ENCODE peak calls at places on chromosomes 2 and 18, in ten cellular contexts. S is CD8-positive, alpha-beta T cell; Z is AG04450; N is fibroblast of lung; B is transverse colon; E is tibial nerve; Y is tibial artery; F is heart left ventricle; X is astrocyte; I is K562. P is an unnamed sample. For H3K9me3, the result is how much of the 10 kb centered on the place peaks cover.

GRCh38 chr2:48406950-48407349 is 123.0 kb upstream of the STON1 start:
- DNase-seq in S (no peak), Z (no peak), N (no peak), B (no peak), E (no peak), Y (no peak), F (no peak), X (no peak), I (no peak), P (no peak)

GRCh38 chr2:180208841-180209240 is 201.7 kb upstream of the CWC22 start:
- DNase-seq in S (no peak), Z (no peak), N (peak), B (no peak), E (no peak), Y (no peak), F (no peak), X (peak), I (no peak), P (no peak)

GRCh38 chr18:24725644-24726043 is 265.2 kb downstream of the HRH4 start:
- DNase-seq in S (no peak), Z (no peak), N (no peak), B (no peak), E (no peak), Y (no peak), F (no peak), X (no peak), I (no peak), P (no peak)

GRCh38 chr2:102620367-102620766 is 1.0 kb downstream of the SLC9A2 start:
- DNase-seq in S (no peak), Z (no peak), N (no peak), B (peak), E (no peak), Y (no peak), F (no peak), X (no peak), I (no peak), P (no peak)

GRCh38 chr2:240585101-240585500 is 1.4 kb upstream of the CAPN10 start:
- DNase-seq in S (no peak), Z (no peak), N (no peak), B (peak), E (no peak), Y (no peak), F (no peak), X (no peak), I (no peak), P (no peak)

GRCh38 chr2:9169310-9170107 is 37.1 kb upstream of the ASAP2 start:
- DNase-seq in S (no peak), Z (no peak), N (no peak), B (no peak), E (no peak), Y (no peak), F (no peak), X (no peak), I (no peak), P (no peak)

GRCh38 chr2:213279961-213280360 is 4.3 kb upstream of the SPAG16 start:
- DNase-seq in S (no peak), Z (no peak), N (no peak), B (no peak), E (peak), Y (no peak), F (no peak), X (no peak), I (no peak), P (peak)

GRCh38 chr18:24176727-24177416 is 38.0 kb downstream of the CABYR start:
- DNase-seq in S (no peak), Z (peak), N (peak), B (peak), E (peak), Y (no peak), F (peak), X (no peak), I (peak), P (peak)

GRCh38 chr2:39666489-39667141 is 898 bp downstream of the TMEM178A start:
- DNase-seq in S (no peak), Z (no peak), N (no peak), B (no peak), E (no peak), Y (no peak), F (no peak), X (no peak), I (no peak), P (no peak)

GRCh38 chr2:66575625-66576371 is 140.9 kb downstream of the MEIS1 start:
- DNase-seq in S (no peak), Z (no peak), N (peak), B (no peak), E (no peak), Y (no peak), F (peak), X (no peak), I (peak), P (peak)

GRCh38 chr2:89775885-89776284 is 1084.4 kb downstream of the RPIA start:
- DNase-seq in S (no peak), Z (no peak), N (no peak), B (no peak), E (no peak), Y (no peak), F (no peak), X (no peak), I (no peak), P (no peak)
- H3K9me3 ChIP-seq in S (under half), Z (under half), N (under half), B (under half), E (half or more), Y (under half), F (under half), X (half or more), I (under half), P (under half)

DNA sequence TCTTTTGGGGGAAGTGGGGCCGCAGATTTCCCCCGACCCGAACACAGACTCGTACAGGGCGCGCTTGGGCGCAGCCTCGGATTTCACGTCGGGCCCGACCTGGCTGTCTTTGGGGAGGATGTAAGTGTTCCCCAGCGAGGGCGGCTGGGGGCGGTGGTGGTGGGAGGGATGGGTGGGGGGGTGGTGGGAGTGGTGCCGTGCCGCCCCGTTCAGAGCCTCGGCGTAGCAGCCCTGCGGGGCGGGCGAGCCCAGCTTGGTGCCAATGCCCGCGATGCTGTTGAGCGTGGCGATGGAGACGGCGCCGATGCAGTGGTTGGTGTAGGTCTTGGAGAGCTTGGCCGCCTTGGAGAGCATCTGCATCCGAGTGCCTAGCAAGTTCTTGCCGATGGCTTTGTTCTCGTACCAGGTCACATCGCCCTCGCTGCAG is 1.5 kb downstream of the KCTD1 start:
- DNase-seq in S (no peak), Z (no peak), N (no peak), B (no peak), E (no peak), Y (no peak), F (no peak), X (no peak), I (no peak), P (peak)
- H3K4me3 ChIP-seq in S (no peak), Z (peak), N (no peak), B (no peak), E (peak), Y (no peak), F (peak), X (peak), I (no peak), P (peak)

GRCh38 chr2:190540048-190540447 is 5.5 kb upstream of the NEMP2 start:
- DNase-seq in S (no peak), Z (no peak), N (peak), B (no peak), E (no peak), Y (no peak), F (no peak), X (no peak), I (no peak), P (no peak)

GRCh38 chr2:190538201-190538600 is 3.7 kb upstream of the NEMP2 start:
- DNase-seq in S (no peak), Z (no peak), N (no peak), B (no peak), E (no peak), Y (no peak), F (no peak), X (no peak), I (no peak), P (no peak)

GRCh38 chr2:190535586-190535985 is 1.1 kb upstream of the NEMP2 start:
- DNase-seq in S (no peak), Z (no peak), N (no peak), B (no peak), E (no peak), Y (no peak), F (no peak), X (no peak), I (no peak), P (no peak)

GRCh38 chr2:190535119-190535439 is 557 bp upstream of the NEMP2 start:
- DNase-seq in S (no peak), Z (no peak), N (peak), B (no peak), E (no peak), Y (no peak), F (no peak), X (no peak), I (no peak), P (no peak)

GRCh38 chr2:190537765-190538164 is 3.2 kb upstream of the NEMP2 start:
- DNase-seq in S (no peak), Z (no peak), N (peak), B (no peak), E (no peak), Y (no peak), F (no peak), X (peak), I (no peak), P (no peak)
- H3K9me3 ChIP-seq in S (under half), Z (under half), N (under half), B (under half), E (under half), Y (under half), F (under half), X (under half), I (under half), P (under half)

DNA sequence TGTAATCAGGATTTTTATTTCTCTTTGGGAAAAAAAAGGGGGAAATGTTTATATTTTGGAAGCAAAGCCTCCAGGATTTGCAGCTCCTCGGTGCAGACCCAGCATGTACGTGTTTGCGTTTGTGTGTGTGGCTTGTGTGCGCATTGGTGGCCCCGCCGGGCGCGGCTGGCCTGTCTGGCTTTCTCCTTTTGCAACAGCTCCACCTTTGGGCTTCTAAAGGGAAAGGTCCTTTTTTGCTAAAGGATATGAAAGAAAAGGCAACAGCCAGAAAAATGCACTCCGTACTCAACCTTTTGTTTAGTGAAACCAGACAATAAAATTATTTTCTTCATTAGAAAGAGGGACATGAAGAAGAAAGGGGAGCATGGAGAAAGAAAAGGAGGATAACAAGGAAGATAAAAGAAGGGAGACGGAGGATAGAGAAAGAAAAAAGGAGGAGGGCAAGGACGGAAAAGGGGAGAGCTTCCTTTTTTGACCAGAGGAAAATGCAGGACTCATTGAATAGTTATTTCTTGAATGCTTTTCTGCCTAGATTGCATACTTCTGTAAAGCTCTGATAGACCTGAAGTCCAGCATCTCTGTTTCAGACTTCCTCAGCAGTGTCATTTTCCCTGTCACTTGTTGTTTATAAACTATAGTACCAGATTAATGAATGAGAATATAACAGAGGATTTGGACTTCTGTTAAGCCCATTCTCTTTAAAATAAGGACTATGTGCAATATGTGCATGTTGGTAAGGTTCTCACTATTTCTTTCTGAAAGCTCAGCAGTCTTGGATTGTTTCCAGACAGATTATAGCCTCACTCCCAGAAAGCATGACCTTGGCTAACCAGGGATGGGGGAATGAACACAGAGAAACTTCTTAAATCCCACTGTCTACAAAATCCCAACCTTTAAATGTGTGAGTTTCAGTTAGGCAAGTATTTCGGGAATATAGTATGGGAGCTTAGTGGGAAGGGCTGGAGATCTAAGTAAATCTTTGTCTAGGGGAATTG is 563.1 kb upstream of the PIK3C3 start:
- DNase-seq in S (no peak), Z (peak), N (peak), B (peak), E (no peak), Y (no peak), F (no peak), X (peak), I (peak), P (peak)
- H3K4me3 ChIP-seq in S (no peak), Z (peak), N (no peak), B (no peak), E (no peak), Y (peak), F (no peak), X (peak), I (no peak), P (peak)

DNA sequence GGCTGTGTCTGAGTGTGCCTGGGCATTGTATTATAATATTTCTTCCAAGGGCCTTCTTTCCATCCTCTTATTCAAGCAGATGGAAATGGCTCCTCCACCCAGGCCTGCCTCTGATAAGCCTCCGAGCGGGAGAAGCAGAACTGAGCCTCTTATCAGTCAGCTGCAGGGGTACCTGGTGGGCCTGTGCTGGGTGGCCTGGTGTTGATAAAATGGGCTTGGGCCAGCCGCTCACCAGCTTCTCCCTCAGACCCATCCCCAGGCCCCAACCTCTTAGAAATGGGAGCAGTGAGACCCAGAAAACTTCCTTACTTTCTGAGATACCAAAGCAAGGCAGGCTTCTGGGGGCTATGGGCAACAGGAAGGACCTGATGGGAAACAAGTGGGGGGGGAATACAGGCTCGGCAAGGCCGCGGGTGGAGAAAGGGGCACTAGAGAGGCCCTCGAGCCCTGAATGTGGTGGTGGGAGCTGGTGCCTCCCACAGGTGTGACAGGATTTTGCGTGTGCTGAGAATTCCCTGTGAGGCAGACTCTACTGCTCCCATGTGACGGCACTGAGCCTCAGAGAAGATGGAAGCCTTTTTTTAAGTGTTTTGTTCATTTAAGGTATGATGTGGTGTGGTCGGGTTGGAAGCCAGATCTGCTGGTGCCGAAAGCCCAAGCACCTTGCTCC is 18.3 kb downstream of the GYPC start:
- DNase-seq in S (no peak), Z (no peak), N (no peak), B (no peak), E (no peak), Y (peak), F (no peak), X (no peak), I (peak), P (no peak)
- H3K9me3 ChIP-seq in S (under half), Z (under half), N (under half), B (under half), E (under half), Y (under half), F (under half), X (under half), I (under half), P (under half)

DNA sequence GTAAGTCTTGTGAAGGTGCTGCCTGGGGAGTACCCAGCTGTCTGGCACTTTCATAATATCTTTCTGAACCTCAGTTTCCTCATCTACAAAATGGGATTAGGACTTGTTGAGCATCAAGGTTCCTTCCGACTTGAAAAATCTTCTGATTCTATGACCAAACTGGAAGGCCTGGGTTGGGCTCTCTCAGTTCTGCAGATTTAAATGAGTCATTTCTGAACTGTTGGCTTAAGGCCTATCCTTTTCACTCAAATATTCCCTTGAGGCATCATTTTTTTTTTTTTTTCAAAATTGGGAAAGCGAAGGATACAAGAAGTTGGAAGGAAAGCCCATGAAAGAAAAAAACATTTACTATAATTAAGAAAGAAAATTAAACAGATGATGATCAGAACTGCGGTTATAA is 40.8 kb upstream of the CYP1B1 start:
- DNase-seq in S (no peak), Z (no peak), N (peak), B (no peak), E (no peak), Y (no peak), F (no peak), X (peak), I (no peak), P (no peak)
- H3K4me3 ChIP-seq in S (no peak), Z (no peak), N (no peak), B (no peak), E (no peak), Y (no peak), F (no peak), X (no peak), I (no peak), P (no peak)

DNA sequence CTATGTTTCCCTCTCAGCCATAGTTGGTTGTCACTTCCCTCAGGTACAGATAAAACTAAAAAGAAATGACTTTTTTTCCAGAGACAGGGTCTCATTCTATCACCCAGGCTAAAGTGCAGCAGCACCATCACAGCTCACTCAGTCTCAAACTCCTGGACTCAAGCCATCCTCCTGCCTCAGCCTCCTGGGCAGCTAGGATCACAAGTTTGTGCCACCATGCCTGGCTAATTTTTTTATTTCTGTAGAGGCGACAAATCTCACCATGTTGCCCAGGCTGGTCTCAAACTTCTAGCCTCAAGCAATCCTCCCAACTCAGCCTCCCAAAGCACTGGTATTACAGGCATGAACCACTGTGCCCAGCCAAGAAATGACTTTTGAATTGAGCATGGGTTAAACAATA is 8.2 kb downstream of the ROCK2 start:
- DNase-seq in S (no peak), Z (no peak), N (no peak), B (no peak), E (no peak), Y (no peak), F (no peak), X (no peak), I (no peak), P (no peak)
- H3K9me3 ChIP-seq in S (under half), Z (under half), N (under half), B (under half), E (under half), Y (under half), F (under half), X (under half), I (under half), P (under half)

P was measured in right cardiac atrium.